ENCODE peak calls at places on chromosome 19, in ten cellular contexts. Z is cardiac muscle cell, Y is GM23338, I is tibial artery, X is hepatocyte, O is body of pancreas, U is PC-3, J is osteoblast, A is breast epithelium, T is tibial nerve. C is an unnamed sample.

GRCh38 chr19:56765107-56765506 is 75.4 kb downstream of the PEG3 start:
- DNase-seq in Z (no peak), Y (no peak), I (no peak), X (no peak), O (peak), U (no peak), J (no peak), A (peak), T (no peak), C (no peak)

GRCh38 chr19:11288349-11288748 is 7.6 kb upstream of the TSPAN16 start:
- DNase-seq in Z (no peak), Y (peak), I (no peak), X (no peak), O (no peak), U (peak), J (peak), A (no peak), T (no peak), C (peak)

GRCh38 chr19:58476498-58477015 is 405 bp downstream of the ZNF446 start:
- DNase-seq in Z (peak), Y (no peak), I (no peak), X (peak), O (no peak), U (no peak), J (no peak), A (no peak), T (no peak), C (peak)

GRCh38 chr19:49362048-49362925 is at the start of gene TEAD2:
- DNase-seq in Z (peak), Y (peak), I (peak), X (peak), O (peak), U (peak), J (peak), A (no peak), T (peak), C (peak)

GRCh38 chr19:15331419-15332310 is 674 bp downstream of the BRD4 start:
- DNase-seq in Z (peak), Y (peak), I (peak), X (peak), O (peak), U (peak), J (peak), A (no peak), T (peak), C (peak)

GRCh38 chr19:3969435-3970312 is 1.2 kb downstream of the DAPK3 start:
- DNase-seq in Z (peak), Y (peak), I (peak), X (peak), O (no peak), U (peak), J (peak), A (no peak), T (no peak), C (peak)

GRCh38 chr19:28500319-28500718 is 712.6 kb downstream of the UQCRFS1 start:
- DNase-seq in Z (no peak), Y (no peak), I (no peak), X (no peak), O (no peak), U (no peak), J (no peak), A (no peak), T (no peak), C (no peak)

GRCh38 chr19:31963741-31964140 is 381.7 kb upstream of the ZNF507 start:
- DNase-seq in Z (no peak), Y (no peak), I (no peak), X (no peak), O (no peak), U (no peak), J (no peak), A (no peak), T (no peak), C (no peak)

GRCh38 chr19:14940266-14940665 is 1.0 kb upstream of the OR7C2 start:
- DNase-seq in Z (no peak), Y (no peak), I (no peak), X (no peak), O (no peak), U (no peak), J (no peak), A (no peak), T (no peak), C (no peak)

GRCh38 chr19:38012944-38013343 is 105.9 kb downstream of the SIPA1L3 start:
- DNase-seq in Z (no peak), Y (peak), I (no peak), X (no peak), O (no peak), U (no peak), J (no peak), A (no peak), T (no peak), C (no peak)

GRCh38 chr19:41320185-41320518 is 10.2 kb downstream of the CCDC97 start:
- DNase-seq in Z (no peak), Y (no peak), I (no peak), X (no peak), O (no peak), U (no peak), J (no peak), A (no peak), T (no peak), C (no peak)

GRCh38 chr19:543912-544608 is at the start of gene GZMM:
- DNase-seq in Z (no peak), Y (no peak), I (no peak), X (no peak), O (no peak), U (no peak), J (peak), A (no peak), T (no peak), C (no peak)

GRCh38 chr19:11066326-11066725 is 22.9 kb upstream of the LDLR start:
- DNase-seq in Z (no peak), Y (no peak), I (no peak), X (no peak), O (no peak), U (no peak), J (peak), A (no peak), T (no peak), C (no peak)

GRCh38 chr19:17243340-17243853 is 2.3 kb downstream of the NR2F6 start:
- DNase-seq in Z (no peak), Y (no peak), I (no peak), X (no peak), O (peak), U (no peak), J (peak), A (no peak), T (no peak), C (no peak)

GRCh38 chr19:912181-913079 is 589 bp downstream of the R3HDM4 start:
- DNase-seq in Z (no peak), Y (no peak), I (no peak), X (peak), O (no peak), U (no peak), J (peak), A (no peak), T (no peak), C (no peak)

GRCh38 chr19:37594982-37595382 is 306 bp downstream of the ZNF540 start:
- DNase-seq in Z (no peak), Y (no peak), I (peak), X (peak), O (peak), U (no peak), J (peak), A (peak), T (peak), C (peak)

GRCh38 chr19:6730941-6731670 is 6.3 kb downstream of the GPR108 start:
- DNase-seq in Z (no peak), Y (no peak), I (no peak), X (no peak), O (no peak), U (no peak), J (peak), A (no peak), T (no peak), C (no peak)

GRCh38 chr19:49301165-49301865 is 23.7 kb downstream of the SLC6A16 start:
- DNase-seq in Z (peak), Y (peak), I (peak), X (peak), O (peak), U (peak), J (peak), A (peak), T (peak), C (peak)

GRCh38 chr19:35510626-35510964 is 2.9 kb downstream of the DMKN start:
- DNase-seq in Z (no peak), Y (no peak), I (no peak), X (no peak), O (no peak), U (no peak), J (no peak), A (no peak), T (no peak), C (no peak)
- H3K4me3 ChIP-seq in Z (no peak), Y (peak), I (peak), X (no peak), O (no peak), U (peak), J (peak), A (peak), T (peak), C (no peak)

GRCh38 chr19:2061093-2061935 is 10.3 kb upstream of the MKNK2 start:
- DNase-seq in Z (peak), Y (peak), I (peak), X (peak), O (peak), U (peak), J (peak), A (peak), T (peak), C (peak)

GRCh38 chr19:2064395-2064787 is 13.3 kb upstream of the MKNK2 start:
- DNase-seq in Z (no peak), Y (no peak), I (no peak), X (no peak), O (no peak), U (no peak), J (peak), A (no peak), T (no peak), C (no peak)

GRCh38 chr19:2063824-2064223 is 12.8 kb upstream of the MKNK2 start:
- DNase-seq in Z (no peak), Y (no peak), I (no peak), X (no peak), O (no peak), U (no peak), J (no peak), A (no peak), T (no peak), C (no peak)

GRCh38 chr19:2062770-2063169 is 11.7 kb upstream of the MKNK2 start:
- DNase-seq in Z (no peak), Y (no peak), I (no peak), X (peak), O (no peak), U (no peak), J (peak), A (no peak), T (no peak), C (no peak)

GRCh38 chr19:2061936-2062729 is 11.1 kb upstream of the MKNK2 start:
- DNase-seq in Z (no peak), Y (peak), I (no peak), X (peak), O (no peak), U (no peak), J (peak), A (no peak), T (no peak), C (no peak)
- TF ChIP-seq CTCF in Z (no peak), Y (peak), I (no peak), X (no peak), O (no peak), U (no peak), J (no peak), A (no peak), T (no peak), C (no peak)

DNA sequence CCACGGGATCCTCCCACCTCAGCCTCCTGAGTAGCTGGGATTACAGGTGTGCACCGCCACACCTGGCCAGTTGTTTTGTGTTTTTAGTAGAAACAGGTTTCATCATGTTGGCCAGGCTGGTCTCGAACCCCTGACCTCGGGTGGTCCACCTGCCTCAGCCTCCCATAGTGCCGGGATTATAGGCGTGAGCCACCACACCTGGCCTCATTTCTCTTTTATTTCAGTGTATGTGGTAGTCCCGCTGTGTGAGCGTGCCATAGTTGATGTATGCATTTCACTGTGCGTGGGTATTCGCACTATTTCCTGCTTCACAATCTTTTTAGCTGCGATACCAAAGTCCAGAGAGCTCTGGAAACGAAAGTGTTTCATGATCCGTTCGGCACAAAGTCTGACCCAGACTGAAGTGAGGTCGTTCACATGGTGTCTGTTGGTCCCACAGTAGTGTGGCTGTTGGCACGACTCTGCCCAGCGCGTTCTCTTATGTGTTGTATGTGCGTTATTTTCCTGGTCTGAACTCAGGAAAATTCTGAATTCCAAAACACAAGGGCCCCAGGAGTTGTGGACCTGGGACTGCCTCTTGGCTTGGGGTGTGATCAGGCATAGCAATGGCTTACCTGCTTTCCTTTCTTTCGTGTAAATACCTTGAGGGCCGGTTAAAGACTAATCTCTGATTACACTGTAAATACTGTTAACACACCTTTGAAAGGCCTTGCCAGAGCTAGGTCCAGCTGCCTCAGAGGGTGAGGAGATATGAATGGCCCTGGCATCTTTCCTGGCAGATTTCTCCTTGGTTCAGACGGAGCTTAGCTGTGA is 8.6 kb downstream of the EPN1 start:
- DNase-seq in Z (no peak), Y (no peak), I (no peak), X (peak), O (peak), U (no peak), J (no peak), A (no peak), T (no peak), C (no peak)
- H3K4me3 ChIP-seq in Z (no peak), Y (no peak), I (no peak), X (no peak), O (no peak), U (no peak), J (no peak), A (no peak), T (no peak), C (no peak)

GRCh38 chr19:30733826-30734550 is 361.8 kb downstream of the ZNF536 start:
- DNase-seq in Z (peak), Y (peak), I (no peak), X (peak), O (no peak), U (no peak), J (no peak), A (no peak), T (peak), C (no peak)
- TF ChIP-seq CTCF in Z (no peak), Y (peak), I (no peak), X (peak), O (no peak), U (no peak), J (no peak), A (no peak), T (no peak), C (no peak)

GRCh38 chr19:54206030-54206830 is 5.6 kb downstream of the RPS9 start:
- DNase-seq in Z (no peak), Y (no peak), I (no peak), X (no peak), O (no peak), U (no peak), J (peak), A (no peak), T (no peak), C (no peak)

GRCh38 chr19:54204767-54205468 is 4.3 kb downstream of the RPS9 start:
- DNase-seq in Z (no peak), Y (no peak), I (no peak), X (no peak), O (no peak), U (no peak), J (peak), A (no peak), T (no peak), C (no peak)

GRCh38 chr19:54201980-54202379 is 1.3 kb downstream of the RPS9 start:
- DNase-seq in Z (no peak), Y (no peak), I (no peak), X (no peak), O (no peak), U (no peak), J (no peak), A (no peak), T (no peak), C (no peak)

GRCh38 chr19:54201172-54201701 is 579 bp downstream of the RPS9 start:
- DNase-seq in Z (no peak), Y (no peak), I (no peak), X (no peak), O (no peak), U (peak), J (no peak), A (no peak), T (no peak), C (no peak)

GRCh38 chr19:54203151-54203611 is 2.5 kb downstream of the RPS9 start:
- DNase-seq in Z (no peak), Y (no peak), I (no peak), X (peak), O (peak), U (peak), J (no peak), A (no peak), T (no peak), C (peak)
- H3K4me3 ChIP-seq in Z (no peak), Y (peak), I (no peak), X (peak), O (no peak), U (peak), J (peak), A (no peak), T (no peak), C (peak)

C was measured in AG10803.